ENCODE peak calls at places on chromosome 6, in eight cellular contexts. E, R, L, O, P, Q, G and B are unnamed samples. For H3K4me1, the result is how much of the 10 kb centered on the place peaks cover.

GRCh38 chr6:126040826-126041225 is 54.5 kb downstream of the TRMT11 start:
- DNase-seq in O (peak), L (no peak), P (no peak), R (no peak), G (peak), E (no peak), Q (no peak), B (no peak)

GRCh38 chr6:1657116-1657776 is 47.5 kb downstream of the FOXC1 start:
- DNase-seq in L (no peak), Q (no peak), O (no peak), E (no peak), G (no peak), P (no peak), R (no peak), B (no peak)

GRCh38 chr6:123589317-123589716 is 47.4 kb downstream of the TRDN start:
- DNase-seq in Q (no peak), G (no peak), P (no peak), E (no peak), L (no peak), O (no peak), R (no peak), B (no peak)

GRCh38 chr6:27275025-27275956 is 27.8 kb downstream of the PRSS16 start:
- DNase-seq in E (no peak), P (no peak), O (no peak), Q (no peak), G (no peak), L (no peak), R (no peak), B (no peak)

GRCh38 chr6:109167557-109167956 is 72.2 kb downstream of the CEP57L1 start:
- DNase-seq in Q (no peak), L (no peak), R (no peak), E (no peak), P (no peak), G (no peak), O (no peak), B (no peak)

GRCh38 chr6:6795396-6795795 is 206.9 kb downstream of the LY86 start:
- DNase-seq in R (no peak), L (no peak), P (no peak), Q (no peak), G (no peak), O (no peak), E (no peak), B (no peak)

GRCh38 chr6:107704377-107705013 is 119.6 kb downstream of the SCML4 start:
- DNase-seq in G (peak), Q (no peak), E (no peak), P (no peak), L (peak), R (no peak), O (peak), B (no peak)

GRCh38 chr6:48135352-48136084 is 24.5 kb upstream of the PTCHD4 start:
- DNase-seq in R (no peak), G (peak), O (peak), Q (no peak), L (no peak), P (no peak), E (no peak), B (no peak)

GRCh38 chr6:52574709-52575489 is 2.0 kb downstream of the TRAM2 start:
- DNase-seq in P (peak), R (peak), E (peak), Q (peak), G (no peak), L (no peak), O (peak), B (no peak)

GRCh38 chr6:29641430-29642213 is 8.6 kb upstream of the GABBR1 start:
- DNase-seq in O (no peak), E (no peak), P (no peak), Q (no peak), R (no peak), G (no peak), L (no peak), B (no peak)

GRCh38 chr6:124294572-124294971 is 490.9 kb downstream of the NKAIN2 start:
- DNase-seq in P (no peak), O (no peak), R (no peak), G (no peak), L (no peak), Q (no peak), E (no peak), B (no peak)

GRCh38 chr6:44063561-44064059 is 63.6 kb downstream of the MRPL14 start:
- DNase-seq in E (no peak), O (no peak), Q (no peak), L (no peak), R (no peak), G (no peak), P (no peak), B (no peak)

GRCh38 chr6:35970181-35970580 is 49.3 kb upstream of the SRPK1 start:
- DNase-seq in O (peak), Q (no peak), P (no peak), R (no peak), L (no peak), G (peak), E (no peak), B (no peak)

GRCh38 chr6:166046232-166046631 is 121.4 kb downstream of the TBXT start:
- DNase-seq in G (peak), L (no peak), E (no peak), P (no peak), Q (no peak), O (peak), R (no peak), B (no peak)

GRCh38 chr6:89117285-89118108 is at the start of gene SRSF12:
- DNase-seq in Q (peak), R (peak), P (peak), O (peak), L (peak), G (peak), E (no peak), B (peak)

GRCh38 chr6:124881898-124882579 is 80.2 kb upstream of the RNF217 start:
- DNase-seq in R (no peak), O (peak), P (no peak), L (no peak), G (peak), Q (no peak), E (no peak), B (no peak)

GRCh38 chr6:73078333-73078732 is 147.0 kb downstream of the KHDC1L start:
- DNase-seq in E (no peak), L (no peak), Q (no peak), O (no peak), P (no peak), R (no peak), G (no peak), B (no peak)

GRCh38 chr6:106085984-106086832 is at the start of gene PRDM1:
- DNase-seq in P (peak), L (no peak), O (peak), G (peak), R (peak), Q (peak), E (peak), B (peak)

GRCh38 chr6:167491403-167492095 is 166.7 kb downstream of the TTLL2 start:
- DNase-seq in L (no peak), O (no peak), G (no peak), P (no peak), R (no peak), Q (no peak), E (no peak), B (peak)

GRCh38 chr6:124953808-124954207 is 8.4 kb upstream of the RNF217 start:
- DNase-seq in E (no peak), G (no peak), L (no peak), O (no peak), R (no peak), P (no peak), Q (no peak), B (no peak)

GRCh38 chr6:109526905-109527628 is 44.0 kb upstream of the ZBTB24 start:
- DNase-seq in G (peak), O (peak), P (no peak), E (no peak), L (peak), Q (no peak), R (peak), B (peak)

GRCh38 chr6:7821426-7821825 is 89.2 kb downstream of the TXNDC5 start:
- DNase-seq in P (no peak), L (no peak), G (peak), Q (no peak), E (no peak), R (no peak), O (peak), B (no peak)

GRCh38 chr6:157488058-157488457 is 107.1 kb downstream of the ZDHHC14 start:
- DNase-seq in O (no peak), G (no peak), E (no peak), L (no peak), P (no peak), Q (no peak), R (no peak), B (no peak)

GRCh38 chr6:152543519-152543918 is 93.6 kb downstream of the SYNE1 start:
- DNase-seq in Q (no peak), R (no peak), E (no peak), P (no peak), L (no peak), G (no peak), O (no peak), B (no peak)

GRCh38 chr6:18154507-18155272 is at the start of gene TPMT:
- DNase-seq in P (no peak), L (no peak), E (no peak), Q (peak), O (no peak), R (no peak), G (no peak), B (peak)

DNA sequence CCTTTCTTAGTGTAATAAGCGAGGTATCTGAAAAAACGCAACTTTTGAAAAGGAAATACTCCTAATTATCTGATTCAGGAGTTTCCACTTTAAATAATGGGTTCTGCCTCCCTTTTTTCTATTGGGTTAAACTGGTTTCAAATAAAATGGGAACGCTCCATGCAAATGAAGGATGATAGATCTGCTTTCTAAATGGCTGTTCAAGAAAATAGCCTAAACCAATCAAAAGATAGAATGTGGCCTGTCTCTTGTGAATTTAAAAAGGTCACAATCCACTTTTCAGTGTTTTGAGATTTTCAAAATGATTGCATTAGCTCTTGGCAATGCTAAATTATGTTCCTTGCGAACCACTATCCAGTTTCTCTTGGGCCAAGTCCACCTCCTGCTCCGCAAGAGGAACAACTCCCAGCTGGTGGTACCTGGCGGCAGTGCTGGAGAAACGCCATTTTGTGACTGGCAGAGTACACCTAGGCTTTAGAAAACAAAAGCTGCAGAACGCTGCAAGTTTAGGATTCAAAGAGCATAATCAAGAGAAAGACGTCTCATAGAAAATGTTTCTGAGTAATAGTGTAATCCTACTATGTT is 56.8 kb downstream of the TRIM38 start:
- DNase-seq in P (no peak), E (no peak), L (no peak), R (no peak), Q (no peak), G (no peak), O (no peak), B (no peak)
- H3K4me1 ChIP-seq in P (under half), E (under half), L (under half), R (under half), Q (under half), G (under half), O (under half), B (under half)

DNA sequence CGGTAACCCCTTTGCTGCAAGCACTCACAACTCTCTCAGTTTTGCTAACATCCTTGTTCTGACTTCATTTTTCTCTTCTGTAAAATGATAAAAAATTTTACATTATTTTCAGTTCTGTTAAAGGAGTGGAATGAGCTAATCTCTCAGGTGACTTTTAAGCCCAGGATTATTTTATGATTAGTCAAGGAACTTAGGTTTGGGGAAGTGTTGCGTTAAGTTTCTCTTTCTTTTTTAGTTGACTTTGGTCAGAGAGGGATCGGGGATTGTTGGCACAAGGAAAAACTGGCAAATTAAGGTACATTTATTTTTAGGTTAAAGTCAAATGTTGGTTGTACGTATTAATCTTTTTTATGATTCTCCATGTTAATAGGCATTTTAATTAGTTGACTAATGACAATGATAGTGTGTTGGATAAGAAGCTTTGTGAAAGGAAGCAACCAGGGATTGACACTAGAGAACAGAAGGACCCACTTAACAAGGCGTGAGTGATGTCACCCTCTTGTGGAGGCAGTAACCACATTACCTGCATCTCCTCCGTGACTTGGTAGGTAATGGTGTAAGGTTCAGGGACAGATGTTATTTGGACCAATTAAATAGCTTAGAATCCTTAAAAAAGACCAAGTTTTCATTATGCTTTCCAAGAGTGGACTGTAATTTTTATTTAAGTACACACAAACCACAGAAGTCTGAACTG is 31.6 kb downstream of the CD83 start:
- DNase-seq in O (no peak), G (no peak), R (no peak), P (no peak), Q (no peak), E (no peak), L (no peak), B (no peak)
- H3K4me3 ChIP-seq in O (no peak), G (no peak), R (no peak), P (no peak), Q (no peak), E (no peak), L (no peak), B (no peak)

DNA sequence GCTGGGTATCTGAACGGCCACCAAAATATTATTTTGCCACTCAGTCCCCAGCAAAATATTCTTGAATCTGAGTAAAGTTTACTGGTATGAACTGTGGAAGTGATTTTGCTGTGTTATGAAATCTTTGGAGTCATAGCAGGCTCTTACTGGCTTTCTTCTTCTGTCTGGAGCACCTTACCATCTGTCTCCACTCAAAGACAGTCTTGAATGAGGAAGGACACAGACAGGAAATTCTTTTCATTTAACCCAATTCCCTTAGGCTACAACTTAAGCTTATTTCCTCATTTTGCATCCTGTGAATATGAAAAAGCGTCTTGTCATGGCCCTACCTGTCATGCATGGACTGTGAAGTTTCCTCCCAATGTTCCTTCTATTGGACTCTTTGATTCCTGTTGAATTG is 24.7 kb downstream of the FNDC1 start:
- DNase-seq in P (no peak), R (no peak), E (no peak), G (no peak), L (no peak), O (no peak), Q (no peak), B (no peak)
- H3K4me1 ChIP-seq in P (under half), R (under half), E (under half), G (under half), L (under half), O (under half), Q (under half), B (under half)

DNA sequence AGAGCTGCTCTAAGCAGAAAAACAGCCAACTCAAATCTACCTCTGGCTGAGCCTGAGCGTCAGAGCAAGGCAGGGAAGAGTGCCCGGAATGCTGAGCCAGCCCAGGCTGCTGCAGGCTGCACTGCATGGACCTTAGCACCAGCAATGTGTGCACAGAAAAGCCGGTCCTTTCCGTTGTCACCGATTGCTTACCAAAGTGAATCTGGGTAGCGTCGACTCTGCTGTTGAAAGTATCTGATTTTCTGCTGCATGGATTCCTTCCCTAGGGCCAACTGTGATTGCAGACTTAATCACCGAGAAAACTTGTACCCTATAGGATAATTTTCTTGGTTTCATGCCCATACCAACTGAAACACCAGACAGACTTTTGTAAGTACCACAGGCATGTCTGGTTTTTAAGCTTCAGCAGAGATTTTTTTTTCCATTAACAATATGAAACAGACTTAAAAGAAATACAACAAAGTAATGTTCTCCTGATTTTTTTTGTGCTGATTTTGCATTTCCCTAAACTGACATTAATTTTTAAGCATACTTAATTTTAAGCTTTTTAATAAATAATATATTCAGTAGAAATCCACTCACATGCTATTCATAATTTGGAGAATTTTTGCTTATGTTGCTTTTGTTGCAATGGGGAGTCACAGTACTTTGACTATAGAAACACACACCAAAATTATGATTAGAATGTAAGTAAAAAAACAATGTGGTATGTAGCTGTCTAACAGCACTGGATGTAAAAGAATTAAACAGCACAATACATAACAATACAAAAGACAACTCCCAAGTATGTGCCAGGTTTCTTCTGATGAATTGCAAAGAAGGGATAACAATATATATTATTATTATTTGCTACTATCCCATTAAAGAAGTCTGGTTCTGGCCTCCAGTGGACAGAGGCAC is 218.0 kb downstream of the THBS2 start:
- DNase-seq in P (no peak), E (no peak), L (no peak), R (no peak), O (peak), Q (no peak), G (peak), B (no peak)
- H3K4me3 ChIP-seq in P (no peak), E (no peak), L (no peak), R (no peak), O (no peak), Q (no peak), G (no peak), B (no peak)

DNA sequence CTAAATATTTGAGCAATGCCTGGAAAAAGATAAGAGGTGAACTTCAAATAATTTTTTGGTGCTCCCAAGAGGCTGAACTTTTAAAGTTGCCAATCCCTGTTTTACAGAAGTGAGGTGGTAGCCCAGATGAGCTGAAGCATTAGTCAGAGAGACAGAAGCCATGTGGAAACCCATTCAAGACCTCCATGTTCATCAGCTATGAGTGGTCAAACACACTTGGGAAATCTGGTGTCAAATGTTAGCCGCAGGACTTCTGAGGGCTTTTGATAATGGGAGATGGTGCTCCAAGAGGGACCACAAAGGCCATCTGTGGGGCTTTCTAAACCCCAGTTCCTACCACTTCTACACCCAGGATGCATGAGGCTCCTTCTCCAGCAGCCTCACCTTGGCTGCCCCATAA is 77.5 kb upstream of the MRPS10 start:
- DNase-seq in E (no peak), P (no peak), R (no peak), Q (no peak), G (no peak), O (no peak), L (no peak), B (no peak)
- H3K4me1 ChIP-seq in E (under half), P (under half), R (half or more), Q (under half), G (under half), O (under half), L (under half), B (under half)

DNA sequence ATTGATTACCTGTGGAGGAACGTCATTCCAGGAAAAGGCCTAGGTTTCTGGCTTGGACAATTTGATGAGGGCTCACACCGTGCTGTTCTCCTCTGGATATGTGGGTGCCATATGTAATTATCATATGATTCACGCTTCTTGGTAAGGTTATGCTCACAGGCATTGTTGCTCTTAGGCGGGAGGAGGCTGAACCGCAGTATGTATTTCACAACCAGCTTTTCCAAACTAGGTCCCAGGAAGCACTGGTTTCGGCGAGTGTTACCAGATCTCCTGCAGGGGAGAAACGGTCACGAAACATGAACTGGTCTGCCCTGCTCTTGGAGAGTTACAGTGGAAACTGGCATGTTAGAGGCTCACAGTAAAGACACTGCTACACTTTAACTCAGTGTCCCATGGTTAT is 793 bp upstream of the FAM50B start:
- DNase-seq in R (no peak), P (no peak), Q (no peak), L (peak), O (peak), E (no peak), G (no peak), B (no peak)
- H3K4me3 ChIP-seq in R (peak), P (peak), Q (peak), L (no peak), O (no peak), E (peak), G (no peak), B (peak)